ENCODE peak calls at places on chromosomes 3 and 15, in four cellular contexts. O is IMR-90, S is K562, I is A549. X is an unnamed sample.

GRCh38 chr3:135803291-135803690 is 162.2 kb upstream of the PPP2R3A start:
- DNase-seq in O (no peak), S (no peak), I (no peak), X (no peak)

GRCh38 chr3:162134571-162134970 is 638.0 kb downstream of the OTOL1 start:
- DNase-seq in O (no peak), S (no peak), I (no peak), X (no peak)

GRCh38 chr3:170357920-170358854 is 672 bp downstream of the SKIL start:
- DNase-seq in O (peak), S (peak), I (peak), X (no peak)

GRCh38 chr15:84598250-84598649 is 2.6 kb upstream of the ZSCAN2 start:
- DNase-seq in O (peak), S (no peak), I (no peak), X (no peak)

GRCh38 chr3:59877263-59877662 is 827.4 kb upstream of the CFAP20DC start:
- DNase-seq in O (no peak), S (peak), I (no peak), X (no peak)

GRCh38 chr3:48960841-48961413 is 29.1 kb upstream of the P4HTM start:
- DNase-seq in O (no peak), S (no peak), I (no peak), X (peak)

GRCh38 chr3:106086636-106087035 is 217.8 kb upstream of the CBLB start:
- DNase-seq in O (no peak), S (peak), I (peak), X (no peak)

GRCh38 chr3:18716821-18717220 is 291.7 kb upstream of the SATB1 start:
- DNase-seq in O (no peak), S (no peak), I (no peak), X (no peak)

GRCh38 chr3:132256984-132257383 is 60.2 kb upstream of the ACP3 start:
- DNase-seq in O (peak), S (no peak), I (no peak), X (no peak)

GRCh38 chr15:22959451-22960101 is 20.6 kb downstream of the CYFIP1 start:
- DNase-seq in O (no peak), S (no peak), I (no peak), X (no peak)

DNA sequence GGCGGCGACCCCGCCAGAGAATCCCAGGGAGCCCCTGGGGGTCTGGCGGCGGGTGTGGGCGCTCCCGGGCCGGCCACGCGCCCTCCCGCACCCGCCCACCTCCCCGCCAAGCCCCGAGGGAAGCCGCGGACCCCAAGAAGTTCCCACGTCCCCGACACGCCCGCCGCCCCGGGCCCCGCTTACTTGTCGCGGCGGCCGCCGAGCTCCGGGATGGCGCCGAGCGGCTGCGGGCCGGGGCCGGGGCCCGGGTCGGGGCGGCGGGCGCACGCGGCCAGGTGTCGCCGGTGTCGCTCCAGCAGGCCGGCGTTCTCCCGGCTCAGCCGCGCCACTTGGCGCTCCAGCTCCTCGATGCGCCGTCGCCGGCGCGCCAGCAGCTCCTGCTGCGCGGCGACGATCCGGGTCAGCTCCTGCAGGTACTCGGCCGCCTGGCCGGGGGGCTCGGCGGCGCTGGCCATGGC is 137.6 kb downstream of the NUP210 start:
- DNase-seq in O (no peak), S (peak), I (no peak), X (no peak)
- TF ChIP-seq ELK1 in O (no peak), S (no peak), I (no peak), X (no peak)

GRCh38 chr15:81197688-81198281 is 1.1 kb downstream of the IL16 start:
- DNase-seq in O (no peak), S (no peak), I (no peak), X (no peak)
- TF ChIP-seq ELK1 in O (no peak), S (no peak), I (no peak), X (no peak)

DNA sequence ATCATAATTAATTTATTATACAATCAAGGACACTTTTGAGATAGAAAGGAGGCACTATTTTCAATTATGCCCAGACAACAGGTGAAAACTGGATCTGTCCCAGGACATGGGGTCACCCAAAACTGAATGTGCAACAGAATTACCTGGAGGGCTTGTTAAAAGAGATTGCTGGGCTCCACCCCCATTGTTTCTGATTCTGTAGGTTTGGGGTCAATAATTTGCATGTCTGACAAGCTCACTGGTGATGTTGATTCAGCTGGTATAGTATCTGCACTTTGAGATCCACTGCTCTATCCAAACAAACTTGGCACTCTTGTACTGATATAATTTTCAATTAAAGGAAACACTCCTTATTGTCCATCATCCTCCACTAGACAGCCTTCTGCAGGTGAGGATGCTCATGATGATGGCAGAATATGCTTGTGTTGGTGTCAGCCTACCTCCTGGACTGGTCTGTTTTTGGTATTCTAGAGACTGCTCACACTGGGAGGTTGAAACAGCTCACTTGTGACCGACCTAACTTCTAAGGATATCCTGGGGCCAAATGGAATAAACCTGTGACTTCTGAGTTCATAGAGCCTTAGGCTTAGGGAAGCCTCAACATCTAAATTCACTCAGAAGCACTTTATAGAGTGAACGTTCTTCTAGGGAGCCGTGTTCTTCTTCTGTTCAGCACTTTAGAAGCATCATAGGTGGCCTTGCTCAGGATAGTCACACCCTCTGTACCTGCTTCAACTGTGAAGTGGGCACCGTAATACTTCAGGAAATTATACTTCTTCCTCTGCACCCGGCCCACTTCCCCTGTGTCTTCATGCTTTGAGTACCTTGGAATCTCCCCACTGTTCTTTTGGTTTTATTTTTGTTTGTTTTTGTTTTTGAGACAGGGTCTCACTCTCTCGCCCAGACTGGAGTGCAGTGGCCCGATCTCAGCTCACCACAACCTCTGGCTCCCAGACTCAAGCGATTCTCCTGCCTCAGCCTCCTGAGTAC is 2.0 kb downstream of the P2RY14 start:
- DNase-seq in O (no peak), S (no peak), I (no peak), X (no peak)
- TF ChIP-seq ELK1 in O (no peak), S (no peak), I (no peak), X (no peak)

GRCh38 chr3:55061619-55062018 is 133.8 kb upstream of the LRTM1 start:
- DNase-seq in O (no peak), S (no peak), I (no peak), X (no peak)

GRCh38 chr3:55065331-55065730 is 137.5 kb upstream of the LRTM1 start:
- DNase-seq in O (no peak), S (no peak), I (no peak), X (no peak)

GRCh38 chr3:55066406-55067128 is 138.7 kb upstream of the LRTM1 start:
- DNase-seq in O (peak), S (no peak), I (no peak), X (no peak)

GRCh38 chr3:55060921-55061555 is 133.2 kb upstream of the LRTM1 start:
- DNase-seq in O (peak), S (no peak), I (no peak), X (no peak)

GRCh38 chr3:55064164-55064563 is 136.3 kb upstream of the LRTM1 start:
- DNase-seq in O (no peak), S (no peak), I (no peak), X (no peak)
- TF ChIP-seq ELK1 in O (no peak), S (no peak), I (no peak), X (no peak)

GRCh38 chr15:90845201-90845949 is 23.0 kb upstream of the FURIN start:
- DNase-seq in O (peak), S (peak), I (peak), X (peak)
- TF ChIP-seq ELK1 in O (no peak), S (no peak), I (no peak), X (no peak)

GRCh38 chr3:12452361-12453330 is 31.6 kb upstream of the TSEN2 start:
- DNase-seq in O (no peak), S (no peak), I (no peak), X (no peak)
- TF ChIP-seq ELK1 in O (no peak), S (no peak), I (no peak), X (no peak)

GRCh38 chr3:152205097-152205593 is 63.6 kb upstream of the MBNL1 start:
- DNase-seq in O (no peak), S (no peak), I (no peak), X (no peak)
- TF ChIP-seq ELK1 in O (no peak), S (no peak), I (no peak), X (no peak)

GRCh38 chr15:51647128-51647562 is 24.6 kb upstream of the DMXL2 start:
- DNase-seq in O (peak), S (peak), I (no peak), X (no peak)

GRCh38 chr15:51652084-51652668 is 29.1 kb upstream of the SCG3 start:
- DNase-seq in O (no peak), S (peak), I (no peak), X (no peak)

GRCh38 chr15:51649659-51650521 is 27.3 kb upstream of the DMXL2 start:
- DNase-seq in O (peak), S (peak), I (peak), X (peak)
- TF ChIP-seq ELK1 in O (no peak), S (no peak), I (no peak), X (no peak)

GRCh38 chr3:21273256-21273999 is 477.6 kb downstream of the ZNF385D start:
- DNase-seq in O (peak), S (no peak), I (no peak), X (no peak)
- TF ChIP-seq ELK1 in O (no peak), S (no peak), I (no peak), X (no peak)

GRCh38 chr15:99547474-99547873 is 18.3 kb upstream of the MEF2A start:
- DNase-seq in O (no peak), S (no peak), I (no peak), X (no peak)

GRCh38 chr15:99546436-99547100 is 19.2 kb upstream of the MEF2A start:
- DNase-seq in O (no peak), S (no peak), I (no peak), X (no peak)

GRCh38 chr15:99545605-99546004 is 20.2 kb upstream of the MEF2A start:
- DNase-seq in O (no peak), S (no peak), I (no peak), X (no peak)

GRCh38 chr15:99552111-99552510 is 13.7 kb upstream of the MEF2A start:
- DNase-seq in O (no peak), S (no peak), I (no peak), X (no peak)

GRCh38 chr15:99550077-99550476 is 15.7 kb upstream of the MEF2A start:
- DNase-seq in O (no peak), S (no peak), I (no peak), X (no peak)
- TF ChIP-seq ELK1 in O (no peak), S (no peak), I (no peak), X (no peak)

X was measured in GM12878.